ENCODE peak calls at places on chromosomes 16 and 17, in six cellular contexts. G is HAP-1, R is AG04450, I is aorta, O is neural crest cell, P is A549. A is an unnamed sample.

GRCh38 chr16:15415411-15416070 is 18.8 kb upstream of the BMERB1 start:
- DNase-seq in G (no peak), R (no peak), I (no peak), O (no peak), P (no peak), A (no peak)

GRCh38 chr17:6780886-6781285 is 4.9 kb downstream of the FBXO39 start:
- DNase-seq in G (no peak), R (no peak), I (no peak), O (no peak), P (no peak), A (no peak)

GRCh38 chr16:81745704-81746558 is 33.2 kb upstream of the PLCG2 start:
- DNase-seq in G (peak), R (no peak), I (peak), O (peak), P (peak), A (peak)

GRCh38 chr17:13273744-13274295 is 256.0 kb upstream of the ELAC2 start:
- DNase-seq in G (no peak), R (no peak), I (no peak), O (no peak), P (no peak), A (no peak)

GRCh38 chr16:83898463-83899271 is at the start of gene MLYCD:
- DNase-seq in G (peak), R (no peak), I (peak), O (peak), P (peak), A (peak)

GRCh38 chr17:40150215-40150614 is 9.9 kb downstream of the CASC3 start:
- DNase-seq in G (no peak), R (no peak), I (no peak), O (no peak), P (no peak), A (no peak)

GRCh38 chr16:31714899-31715504 is 158.6 kb upstream of the ZNF267 start:
- DNase-seq in G (no peak), R (no peak), I (no peak), O (no peak), P (no peak), A (no peak)

GRCh38 chr17:79652999-79653643 is 42.3 kb upstream of the RBFOX3 start:
- DNase-seq in G (no peak), R (no peak), I (no peak), O (no peak), P (no peak), A (no peak)

GRCh38 chr17:40437095-40437732 is 6.0 kb upstream of the IGFBP4 start:
- DNase-seq in G (no peak), R (no peak), I (peak), O (no peak), P (no peak), A (peak)

GRCh38 chr17:68853439-68853838 is 101.8 kb downstream of the ABCA8 start:
- DNase-seq in G (no peak), R (no peak), I (no peak), O (no peak), P (no peak), A (no peak)

GRCh38 chr17:43967251-43967875 is 13.6 kb upstream of the PYY start:
- DNase-seq in G (no peak), R (no peak), I (no peak), O (no peak), P (no peak), A (no peak)

GRCh38 chr16:87895641-87896141 is 26.4 kb upstream of the SLC7A5 start:
- DNase-seq in G (no peak), R (no peak), I (peak), O (no peak), P (no peak), A (no peak)

A was measured in K562.